ENCODE peak calls at places on chromosomes 16 and 17, in five cellular contexts. V, G, X, N and Q are unnamed samples.

GRCh38 chr16:426115-426905 is 861 bp downstream of the RAB11FIP3 start:
- DNase-seq in X (no peak), V (peak; percentile 63), N (no peak), G (peak; percentile 54), Q (peak; percentile 24)

GRCh38 chr17:64385187-64386083 is 5.2 kb downstream of the PECAM1 start:
- DNase-seq in V (no peak), N (peak; percentile 66), G (no peak), X (peak; percentile 96), Q (peak; percentile 78)

GRCh38 chr17:50153650-50154575 is 3.4 kb upstream of the PPP1R9B start:
- DNase-seq in N (no peak), V (no peak), X (no peak), G (no peak), Q (peak; percentile 85)

GRCh38 chr16:81443688-81444447 is 740 bp upstream of the CMIP start:
- DNase-seq in X (no peak), N (no peak), G (no peak), V (peak; percentile 74), Q (no peak)

GRCh38 chr16:30985401-30986128 is 558 bp downstream of the HSD3B7 start:
- DNase-seq in G (peak; percentile 74), N (no peak), V (peak; percentile 69), X (peak; percentile 86), Q (peak; percentile 63)

GRCh38 chr17:69581061-69581955 is 166.8 kb downstream of the MAP2K6 start:
- DNase-seq in V (no peak), X (no peak), N (peak; percentile 39), G (no peak), Q (no peak)

GRCh38 chr17:44209786-44210341 is 9.6 kb downstream of the UBTF start:
- DNase-seq in N (no peak), X (no peak), G (no peak), V (no peak), Q (no peak)

GRCh38 chr16:565420-566330 is 1.1 kb upstream of the NHLRC4 start:
- DNase-seq in N (no peak), X (no peak), V (no peak), G (no peak), Q (peak; percentile 38)

GRCh38 chr17:9905902-9906301 is 831 bp upstream of the RCVRN start:
- DNase-seq in X (peak; percentile 3), G (peak; percentile 74), V (peak; percentile 82), N (no peak), Q (peak; percentile 70)

GRCh38 chr17:47789611-47790520 is 31.7 kb downstream of the OSBPL7 start:
- DNase-seq in V (peak; percentile 83), X (no peak), G (peak; percentile 73), N (no peak), Q (peak; percentile 32)
- TF ChIP-seq ATF2 in V (no peak), X (no peak), G (no peak), N (no peak), Q (no peak)

GRCh38 chr16:9055661-9056060 is 35.8 kb upstream of the HAPSTR1 start:
- DNase-seq in N (no peak), V (no peak), X (peak; percentile 39), G (no peak), Q (no peak)

GRCh38 chr16:9054460-9054859 is 37.0 kb upstream of the HAPSTR1 start:
- DNase-seq in V (no peak), G (no peak), N (no peak), X (no peak), Q (no peak)

GRCh38 chr16:9055115-9055514 is 36.3 kb upstream of the HAPSTR1 start:
- DNase-seq in G (no peak), X (no peak), N (no peak), V (no peak), Q (no peak)

GRCh38 chr16:9050102-9050830 is 41.2 kb upstream of the HAPSTR1 start:
- DNase-seq in N (no peak), G (peak; percentile 84), X (peak; percentile 52), V (peak; percentile 87), Q (peak; percentile 82)

GRCh38 chr16:9053006-9053601 is 38.3 kb upstream of the HAPSTR1 start:
- DNase-seq in V (peak; percentile 86), G (peak; percentile 90), X (peak; percentile 92), N (no peak), Q (peak; percentile 96)
- TF ChIP-seq ATF2 in V (no peak), G (no peak), X (peak; percentile 64), N (no peak), Q (no peak)

GRCh38 chr17:18248300-18248731 is 10.2 kb downstream of the FLII start:
- DNase-seq in X (peak; percentile 56), V (peak; percentile 76), G (peak; percentile 76), N (no peak), Q (peak; percentile 59)

GRCh38 chr17:18247613-18248001 is 10.9 kb downstream of the FLII start:
- DNase-seq in G (no peak), N (no peak), X (no peak), V (no peak), Q (no peak)

GRCh38 chr17:18246109-18246725 is 12.3 kb downstream of the FLII start:
- DNase-seq in N (no peak), G (no peak), V (no peak), X (no peak), Q (no peak)

GRCh38 chr17:18248811-18249210 is 9.7 kb downstream of the FLII start:
- DNase-seq in G (no peak), V (no peak), X (no peak), N (no peak), Q (no peak)

GRCh38 chr17:18246880-18247612 is 11.5 kb downstream of the FLII start:
- DNase-seq in X (no peak), V (peak; percentile 98), N (no peak), G (peak; percentile 96), Q (peak; percentile 92)
- TF ChIP-seq ATF2 in X (no peak), V (no peak), N (no peak), G (no peak), Q (no peak)

GRCh38 chr17:42294469-42295398 is 6.4 kb downstream of the STAT5A start:
- DNase-seq in N (no peak), G (no peak), X (no peak), V (no peak), Q (no peak)
- TF ChIP-seq ATF2 in N (no peak), G (no peak), X (no peak), V (no peak), Q (no peak)

DNA sequence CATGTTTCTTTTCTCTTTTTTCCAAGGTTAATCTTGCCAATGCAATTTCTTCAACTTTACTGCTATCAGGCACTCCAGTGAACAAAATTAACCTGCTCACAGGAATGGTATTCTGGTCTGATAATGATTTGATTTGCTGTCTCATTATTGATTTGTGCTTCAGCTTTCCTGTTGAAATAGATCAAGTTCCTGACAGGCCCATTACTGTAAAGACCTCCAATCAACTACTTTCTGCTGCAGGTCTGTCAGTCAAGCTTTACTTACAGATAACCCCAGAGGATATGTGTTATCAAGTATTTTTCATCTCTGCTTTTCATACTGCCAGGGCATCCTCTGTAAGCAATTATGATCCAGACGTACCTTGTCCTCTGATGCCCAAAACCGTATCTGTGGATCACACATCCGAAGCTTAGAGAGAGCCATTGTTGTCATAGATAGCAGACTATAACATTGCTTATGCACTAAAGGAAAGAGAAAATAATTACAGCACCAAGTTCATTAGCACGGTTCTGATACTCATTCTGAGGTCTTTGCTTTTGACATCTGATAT is 215.6 kb downstream of the PHKB start:
- DNase-seq in G (no peak), N (no peak), V (no peak), X (no peak), Q (no peak)
- TF ChIP-seq ATF2 in G (no peak), N (no peak), V (no peak), X (no peak), Q (no peak)

GRCh38 chr17:62781356-62781755 is 26.8 kb downstream of the MARCHF10 start:
- DNase-seq in X (no peak), N (no peak), G (no peak), V (no peak), Q (no peak)

GRCh38 chr17:62780273-62780672 is 27.8 kb downstream of the MARCHF10 start:
- DNase-seq in X (no peak), N (no peak), V (no peak), G (no peak), Q (no peak)

GRCh38 chr17:62781826-62782225 is 26.3 kb downstream of the MARCHF10 start:
- DNase-seq in N (no peak), G (no peak), X (peak; percentile 20), V (no peak), Q (no peak)

GRCh38 chr17:62780951-62781350 is 27.2 kb downstream of the MARCHF10 start:
- DNase-seq in N (no peak), X (no peak), V (no peak), G (no peak), Q (no peak)

DNA sequence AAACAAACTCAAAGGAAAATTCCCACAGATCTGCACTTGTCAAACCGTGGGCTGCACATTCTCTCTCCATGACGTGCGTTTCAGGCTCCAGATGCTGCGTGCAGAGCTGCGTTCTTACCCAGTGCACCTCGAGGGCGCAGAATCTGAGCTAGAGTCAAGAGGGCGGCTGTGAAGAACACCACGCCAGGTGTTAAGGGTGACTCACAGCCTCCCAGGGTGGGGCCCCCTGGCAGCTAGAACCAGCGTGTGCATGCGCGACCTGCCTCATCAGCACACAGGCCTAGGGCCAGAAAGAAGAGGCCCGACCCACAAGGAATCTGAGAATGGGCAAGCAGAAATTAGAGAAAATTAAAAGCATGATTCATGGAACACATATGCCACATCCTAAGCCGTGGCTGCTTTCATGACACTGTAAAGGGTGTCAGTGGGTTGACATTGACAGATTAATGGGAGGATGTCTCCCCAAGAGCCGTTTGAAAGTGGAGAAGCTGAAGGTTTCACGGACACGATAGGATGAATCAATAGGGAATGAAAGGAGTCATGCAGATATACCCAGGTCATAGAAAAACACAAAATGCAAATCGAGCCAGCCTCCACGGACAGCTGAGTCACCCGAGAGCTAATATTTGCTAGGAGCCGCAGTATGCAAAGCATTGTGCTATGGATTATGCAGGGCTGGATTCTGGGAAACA is 29.0 kb downstream of the MARCHF10 start:
- DNase-seq in N (no peak), V (no peak), X (peak; percentile 48), G (no peak), Q (peak; percentile 20)
- TF ChIP-seq ATF2 in N (no peak), V (no peak), X (no peak), G (no peak), Q (no peak)

DNA sequence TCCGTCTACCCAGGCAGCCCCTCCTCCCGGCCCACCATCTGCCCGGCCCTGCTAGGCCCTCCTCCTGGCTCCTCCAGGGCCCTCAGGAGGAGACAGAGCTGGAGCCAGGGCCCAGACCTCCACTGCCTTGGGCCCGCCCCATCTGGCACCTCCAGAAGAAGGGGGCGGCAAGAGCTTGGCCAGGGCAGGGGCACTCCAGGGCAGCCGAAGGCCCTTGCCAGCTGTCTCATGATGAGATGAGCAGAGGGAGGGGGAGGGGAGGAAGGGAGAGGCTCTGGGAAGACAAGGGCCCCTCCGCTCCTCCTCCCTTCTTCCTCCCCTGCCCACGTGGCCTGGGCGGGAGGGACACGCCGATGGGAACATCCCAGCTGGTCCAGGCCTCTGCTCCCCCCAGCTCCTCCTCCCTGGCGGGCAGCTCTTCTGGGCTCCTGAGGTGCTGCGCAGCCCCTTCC is 23.8 kb upstream of the ENPP7 start:
- DNase-seq in V (no peak), X (no peak), N (no peak), G (no peak), Q (no peak)
- TF ChIP-seq ATF2 in V (no peak), X (no peak), N (no peak), G (no peak), Q (no peak)